ENCODE peak calls at places on chromosome 22, in nine cellular contexts. L is lower leg skin, Z is GM12891, M is IMR-90, U is sigmoid colon, V is spleen, I is heart left ventricle, B is endothelial cell of umbilical vein, Y is ovary. S is an unnamed sample.

GRCh38 chr22:33652596-33652995 is 267.7 kb downstream of the LARGE1 start:
- DNase-seq in I (no peak), Y (no peak), M (peak), L (no peak), V (no peak), B (no peak), Z (no peak), U (no peak), S (no peak)

GRCh38 chr22:48464246-48464645 is 1363.4 kb downstream of the BRD1 start:
- DNase-seq in L (peak), M (no peak), B (no peak), V (peak), Y (no peak), U (no peak), I (no peak), Z (no peak), S (no peak)

GRCh38 chr22:39994566-39995345 is at the start of gene FAM83F:
- DNase-seq in L (no peak), V (peak), I (no peak), M (no peak), Z (peak), Y (peak), B (no peak), U (no peak), S (peak)

GRCh38 chr22:19607198-19608113 is 83.2 kb upstream of the CLDN5 start:
- DNase-seq in B (peak), L (peak), Y (no peak), M (peak), U (no peak), I (peak), Z (no peak), V (no peak), S (no peak)

GRCh38 chr22:43442386-43443060 is 30.7 kb downstream of the MPPED1 start:
- DNase-seq in L (no peak), I (no peak), U (peak), Z (no peak), M (no peak), B (no peak), Y (peak), V (peak), S (no peak)

GRCh38 chr22:30188911-30189310 is 57.6 kb downstream of the LIF start:
- DNase-seq in M (peak), I (no peak), Z (no peak), L (no peak), Y (no peak), V (no peak), U (no peak), B (no peak), S (no peak)

GRCh38 chr22:42169055-42169469 is 38.5 kb upstream of the CYP2D6 start:
- DNase-seq in M (peak), U (peak), Z (peak), L (no peak), I (peak), B (peak), V (peak), Y (peak), S (peak)

GRCh38 chr22:48494256-48494967 is 1333.3 kb downstream of the BRD1 start:
- DNase-seq in B (no peak), M (no peak), U (peak), V (peak), Z (no peak), L (peak), Y (peak), I (no peak), S (no peak)

GRCh38 chr22:44074286-44074984 is 50.3 kb downstream of the PARVB start:
- DNase-seq in Y (no peak), M (no peak), L (no peak), U (no peak), B (no peak), Z (no peak), I (no peak), V (no peak), S (peak)

GRCh38 chr22:40196628-40197027 is 18.9 kb downstream of the TNRC6B start:
- DNase-seq in M (peak), V (no peak), B (peak), I (no peak), Y (no peak), U (no peak), L (peak), Z (no peak), S (peak)

GRCh38 chr22:39117585-39118191 is 20.6 kb downstream of the APOBEC3H start:
- DNase-seq in M (peak), U (peak), Z (no peak), Y (peak), I (no peak), L (no peak), V (peak), B (peak), S (peak)

GRCh38 chr22:24427500-24428164 is at the start of gene ADORA2A:
- DNase-seq in Y (no peak), V (peak), Z (peak), B (no peak), U (no peak), L (no peak), I (no peak), M (no peak), S (no peak)

GRCh38 chr22:19975707-19976035 is 34.1 kb upstream of the TXNRD2 start:
- DNase-seq in L (no peak), B (no peak), I (no peak), Z (no peak), V (no peak), Y (no peak), M (no peak), U (no peak), S (no peak)

GRCh38 chr22:46406349-46406748 is 70.8 kb downstream of the TRMU start:
- DNase-seq in Z (no peak), Y (no peak), U (no peak), B (no peak), V (no peak), M (no peak), L (no peak), I (peak), S (no peak)

GRCh38 chr22:44317886-44318637 is 5.3 kb upstream of the SHISAL1 start:
- DNase-seq in L (no peak), U (no peak), M (no peak), B (no peak), Y (no peak), I (no peak), V (no peak), Z (no peak), S (no peak)

GRCh38 chr22:45709004-45709739 is 37.5 kb downstream of the ATXN10 start:
- DNase-seq in U (no peak), B (peak), M (peak), L (no peak), V (no peak), Z (no peak), Y (no peak), I (no peak), S (no peak)

GRCh38 chr22:42905217-42905616 is 48.1 kb upstream of the ARFGAP3 start:
- DNase-seq in B (peak), Z (no peak), U (no peak), M (no peak), L (no peak), Y (no peak), I (no peak), V (no peak), S (no peak)

GRCh38 chr22:44776535-44777363 is 24.4 kb downstream of the ARHGAP8 start:
- DNase-seq in U (no peak), B (no peak), V (no peak), L (no peak), I (no peak), M (no peak), Y (no peak), Z (no peak), S (no peak)

GRCh38 chr22:26887916-26888315 is 230.5 kb downstream of the MIAT start:
- DNase-seq in U (no peak), V (no peak), I (no peak), Z (no peak), B (no peak), Y (no peak), L (no peak), M (no peak), S (no peak)

GRCh38 chr22:25747245-25747944 is 5.4 kb downstream of the MYO18B start:
- DNase-seq in U (no peak), V (no peak), M (peak), B (peak), Z (no peak), Y (no peak), L (no peak), I (no peak), S (peak)

GRCh38 chr22:24338701-24339451 is 68.2 kb downstream of the SPECC1L start:
- DNase-seq in B (no peak), M (peak), Z (no peak), I (peak), L (no peak), V (no peak), Y (no peak), U (no peak), S (no peak)

GRCh38 chr22:30304495-30305244 is 15.4 kb upstream of the CASTOR1 start:
- DNase-seq in Z (no peak), I (no peak), V (no peak), L (no peak), B (peak), Y (no peak), U (no peak), M (no peak), S (no peak)

GRCh38 chr22:42282943-42283287 is 12.5 kb upstream of the TCF20 start:
- DNase-seq in B (no peak), U (no peak), Z (no peak), L (no peak), I (no peak), M (no peak), Y (no peak), V (no peak), S (no peak)

GRCh38 chr22:44292521-44292920 is 20.2 kb downstream of the SHISAL1 start:
- DNase-seq in L (no peak), B (no peak), V (no peak), Y (no peak), M (no peak), I (no peak), Z (no peak), U (no peak), S (no peak)

GRCh38 chr22:40855104-40855959 is 1.1 kb downstream of the ST13 start:
- DNase-seq in V (no peak), L (no peak), U (no peak), B (no peak), I (no peak), M (no peak), Z (no peak), Y (no peak), S (peak)

GRCh38 chr22:46135611-46136538 is 14.5 kb upstream of the PPARA start:
- DNase-seq in L (no peak), U (no peak), B (no peak), Z (no peak), Y (no peak), I (no peak), M (no peak), V (peak), S (no peak)

GRCh38 chr22:25067851-25068421 is 115.4 kb downstream of the KIAA1671 start:
- DNase-seq in Z (no peak), Y (no peak), U (no peak), V (peak), M (no peak), I (no peak), B (no peak), L (no peak), S (no peak)

GRCh38 chr22:35319244-35319985 is 19.7 kb downstream of the TOM1 start:
- DNase-seq in B (no peak), M (no peak), Y (peak), V (peak), Z (no peak), I (no peak), L (no peak), U (no peak), S (no peak)

GRCh38 chr22:46678003-46678657 is 57.9 kb downstream of the GRAMD4 start:
- DNase-seq in B (no peak), Y (no peak), Z (no peak), I (no peak), V (no peak), M (no peak), L (no peak), U (no peak), S (no peak)

GRCh38 chr22:29907753-29908515 is 25.0 kb downstream of the MTMR3 start:
- DNase-seq in L (peak), I (peak), Y (peak), B (peak), Z (no peak), V (no peak), U (peak), M (peak), S (peak)

GRCh38 chr22:27800250-27801131 is 1.1 kb downstream of the MN1 start:
- DNase-seq in M (no peak), V (no peak), B (no peak), L (no peak), I (no peak), Z (no peak), Y (peak), U (no peak), S (no peak)

GRCh38 chr22:30435674-30436126 is 10.1 kb downstream of the MTFP1 start:
- DNase-seq in I (peak), U (no peak), B (peak), V (peak), Z (no peak), M (no peak), L (peak), Y (no peak), S (peak)

GRCh38 chr22:27775087-27775697 is 26.4 kb downstream of the MN1 start:
- DNase-seq in I (no peak), M (peak), Y (no peak), B (no peak), L (no peak), V (no peak), U (no peak), Z (no peak), S (no peak)

DNA sequence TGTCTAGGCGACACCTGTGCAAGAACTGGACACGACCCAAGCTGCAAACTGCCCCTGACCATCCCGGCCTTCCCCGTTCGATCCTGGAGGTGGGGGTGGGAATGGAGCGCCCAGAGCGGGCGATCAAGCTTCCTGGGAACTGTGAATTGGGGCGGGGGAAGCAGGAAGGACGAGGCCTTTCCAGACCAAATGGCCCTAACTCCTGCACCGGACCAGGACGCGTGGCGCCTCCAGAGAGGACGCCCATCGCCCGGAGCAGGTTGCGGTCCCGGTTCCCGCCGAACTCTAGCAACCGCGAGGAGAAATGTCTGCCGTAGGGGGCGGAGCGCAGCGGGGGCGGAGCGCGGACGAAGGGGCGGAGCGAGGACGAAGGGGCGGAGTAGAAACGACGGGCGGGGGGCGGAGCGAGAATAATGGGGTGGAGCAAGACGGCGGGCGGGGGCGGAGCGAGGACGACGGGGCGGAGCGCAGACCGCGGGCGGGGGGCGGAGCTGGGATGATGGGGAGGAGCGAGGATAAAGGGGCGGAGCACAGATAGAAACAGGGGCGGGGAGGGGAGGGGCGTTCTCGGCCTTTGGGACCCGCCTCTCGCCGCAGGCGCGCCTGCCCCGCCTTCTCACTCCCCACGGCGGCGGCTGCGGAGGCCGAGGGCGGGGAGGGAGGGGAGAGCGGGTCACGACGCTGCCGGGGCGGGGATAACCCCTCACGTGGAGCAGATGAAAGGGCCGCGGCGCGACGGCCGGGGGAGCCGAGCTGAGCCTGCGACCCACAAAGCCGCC is at the start of gene ZNRF3:
- DNase-seq in M (peak), L (peak), V (peak), Y (peak), B (peak), I (peak), U (peak), Z (peak), S (peak)
- TF ChIP-seq POLR2A in M (peak), L (no peak), V (no peak), Y (peak), B (peak), I (peak), U (no peak), Z (no peak), S (peak)

GRCh38 chr22:37220543-37220968 is 8.3 kb upstream of the SSTR3 start:
- DNase-seq in Y (no peak), I (no peak), M (no peak), L (no peak), B (no peak), Z (no peak), U (no peak), V (no peak), S (no peak)
- TF ChIP-seq POLR2A in Y (no peak), I (no peak), M (no peak), L (no peak), B (no peak), Z (peak), U (no peak), V (no peak), S (no peak)

GRCh38 chr22:17590586-17590985 is 27.3 kb downstream of the SLC25A18 start:
- DNase-seq in V (peak), I (no peak), B (no peak), Y (no peak), U (no peak), Z (no peak), L (peak), M (no peak), S (no peak)

GRCh38 chr22:17587631-17588030 is 24.3 kb downstream of the SLC25A18 start:
- DNase-seq in Z (no peak), V (peak), B (no peak), I (no peak), M (no peak), Y (peak), U (no peak), L (peak), S (no peak)

GRCh38 chr22:17588606-17589005 is 25.3 kb downstream of the SLC25A18 start:
- DNase-seq in M (no peak), Z (no peak), B (no peak), Y (peak), V (peak), U (no peak), L (peak), I (no peak), S (no peak)

GRCh38 chr22:17592201-17592600 is 28.9 kb downstream of the SLC25A18 start:
- DNase-seq in B (no peak), M (no peak), Y (peak), I (no peak), Z (no peak), V (peak), L (peak), U (peak), S (no peak)

GRCh38 chr22:17589810-17590375 is 26.6 kb downstream of the SLC25A18 start:
- DNase-seq in I (no peak), V (peak), U (no peak), Y (peak), L (peak), M (no peak), B (no peak), Z (no peak), S (no peak)
- TF ChIP-seq POLR2A in I (no peak), V (no peak), U (no peak), Y (no peak), L (no peak), M (no peak), B (no peak), Z (no peak), S (no peak)

DNA sequence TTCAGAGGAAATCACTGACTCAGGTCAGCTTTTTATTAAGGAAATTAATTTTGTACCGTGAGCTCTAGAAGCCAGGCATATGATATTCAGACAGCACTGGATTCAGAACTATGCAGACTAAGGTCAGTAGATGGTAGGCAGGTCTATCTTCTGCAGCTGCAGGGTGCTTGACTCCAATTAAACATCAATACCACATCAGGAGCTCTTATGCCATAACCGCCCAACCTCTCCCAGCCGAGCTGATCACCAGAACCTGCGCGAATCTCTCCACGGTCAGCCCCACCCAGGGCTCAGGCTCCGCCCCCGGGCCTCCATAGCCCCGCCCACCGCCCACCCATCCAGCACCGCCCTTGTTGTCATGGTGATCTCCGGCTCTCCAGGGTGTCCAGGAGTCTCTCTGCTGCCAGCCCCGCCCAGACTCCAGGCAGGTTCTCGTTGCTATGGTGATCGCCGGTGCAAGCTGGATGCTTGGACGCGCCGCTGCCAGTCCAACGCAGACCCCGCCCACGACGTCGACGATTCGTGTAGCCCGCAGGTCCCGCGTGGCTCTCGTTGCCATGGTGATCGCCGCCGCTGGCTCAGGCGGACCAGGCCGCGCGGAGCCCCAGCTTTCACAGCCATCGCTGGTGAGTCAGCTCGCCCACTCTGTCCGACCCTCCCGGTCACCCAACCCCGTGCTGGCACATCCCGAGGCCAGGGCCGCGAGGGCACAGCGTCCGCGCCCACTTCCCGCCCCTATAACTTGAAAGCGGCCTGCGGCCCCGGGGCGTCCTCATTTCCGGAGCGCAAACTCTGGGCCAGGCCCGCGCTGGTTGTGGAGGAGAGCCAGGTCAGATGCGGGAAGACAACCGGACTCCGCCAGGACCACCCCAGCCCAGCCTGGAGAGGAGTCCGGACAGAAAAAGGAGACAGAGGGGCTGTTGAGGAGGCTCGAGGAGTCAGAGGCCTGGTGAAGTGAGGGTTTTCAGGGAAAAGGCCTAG is at the start of gene RAB36:
- DNase-seq in V (peak), I (peak), Z (peak), L (peak), U (peak), B (peak), M (peak), Y (peak), S (peak)
- TF ChIP-seq POLR2A in V (no peak), I (no peak), Z (no peak), L (no peak), U (no peak), B (no peak), M (peak), Y (no peak), S (no peak)

GRCh38 chr22:31628969-31629723 is 32.9 kb downstream of the PISD start:
- DNase-seq in V (peak), Y (no peak), M (no peak), I (no peak), U (no peak), B (no peak), L (no peak), Z (no peak), S (peak)
- TF ChIP-seq POLR2A in V (no peak), Y (no peak), M (peak), I (no peak), U (no peak), B (peak), L (no peak), Z (peak), S (peak)

DNA sequence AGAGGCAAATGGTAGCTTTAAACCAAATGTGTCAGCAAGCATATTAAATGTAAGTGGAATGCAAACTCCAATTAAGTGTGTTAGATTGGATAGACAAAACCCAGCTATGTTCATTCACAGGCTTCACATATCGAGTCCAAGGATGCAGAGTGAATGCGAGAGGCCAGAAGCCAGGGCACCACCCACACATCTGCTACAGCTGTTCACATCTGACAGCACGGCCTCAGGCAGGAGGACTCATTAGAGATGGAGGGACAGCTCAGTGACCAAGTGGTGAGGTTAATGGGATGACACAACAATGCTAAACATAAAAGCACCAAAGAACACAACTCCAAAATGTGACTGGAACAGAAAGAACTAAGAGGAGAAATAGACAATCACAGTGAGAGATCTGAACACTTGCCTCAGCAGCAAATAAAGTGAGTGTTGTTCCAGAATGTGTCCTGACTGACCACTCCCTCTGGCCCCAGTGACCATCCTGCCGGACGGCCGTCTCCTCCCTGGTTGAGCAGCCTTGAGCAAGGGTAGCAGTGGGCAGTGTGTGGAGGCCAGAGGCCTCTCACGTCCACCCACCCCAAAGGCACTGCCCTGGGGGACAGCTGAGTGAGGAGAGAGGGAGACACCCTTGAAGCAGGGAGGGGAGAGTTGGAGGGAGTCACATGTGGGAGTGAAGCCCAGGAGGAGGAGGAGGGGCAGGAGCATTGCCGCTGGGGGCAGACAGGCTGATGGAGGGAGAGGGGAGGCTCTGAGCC is 23.7 kb downstream of the ALG12 start:
- DNase-seq in U (no peak), V (peak), I (no peak), B (no peak), Z (no peak), M (no peak), Y (no peak), L (no peak), S (no peak)
- TF ChIP-seq POLR2A in U (no peak), V (no peak), I (no peak), B (no peak), Z (no peak), M (no peak), Y (no peak), L (no peak), S (no peak)

GRCh38 chr22:31951201-31952093 is 7.1 kb downstream of the YWHAH start:
- DNase-seq in L (no peak), V (peak), Z (no peak), Y (no peak), I (no peak), B (no peak), M (no peak), U (no peak), S (no peak)
- TF ChIP-seq POLR2A in L (no peak), V (no peak), Z (no peak), Y (no peak), I (no peak), B (peak), M (no peak), U (no peak), S (peak)

S was measured in erythroblast.